ENCODE peak calls at places on chromosome 21, in eight cellular contexts. B is fibroblast of mammary gland, R is heart right ventricle, E is astrocyte of the cerebellum, A is dorsolateral prefrontal cortex, Z is AG04449, S is brain microvascular endothelial cell, F is fibroblast of lung. K is an unnamed sample.

GRCh38 chr21:19029816-19030215 is 626.2 kb upstream of the TMPRSS15 start:
- DNase-seq in S (no peak), A (no peak), F (no peak), R (no peak), Z (no peak), B (no peak), E (no peak), K (no peak)

GRCh38 chr21:28298251-28298672 is 694.4 kb downstream of the LTN1 start:
- DNase-seq in B (peak), Z (no peak), E (peak), F (peak), S (no peak), R (no peak), A (no peak), K (peak)

GRCh38 chr21:42665026-42665425 is 11.6 kb downstream of the PDE9A start:
- DNase-seq in E (no peak), R (no peak), S (no peak), B (no peak), F (no peak), Z (no peak), A (no peak), K (no peak)

GRCh38 chr21:43956667-43957030 is 55.5 kb upstream of the TRAPPC10 start:
- DNase-seq in R (no peak), E (peak), Z (peak), S (peak), B (peak), A (no peak), F (peak), K (peak)

GRCh38 chr21:28554660-28555475 is 437.8 kb downstream of the LTN1 start:
- DNase-seq in S (peak), R (no peak), B (no peak), E (peak), F (peak), Z (peak), A (no peak), K (peak)

GRCh38 chr21:43619344-43619743 is 39.9 kb downstream of the HSF2BP start:
- DNase-seq in A (no peak), R (no peak), S (no peak), F (no peak), B (no peak), E (no peak), Z (no peak), K (no peak)

GRCh38 chr21:14712121-14712520 is 166.0 kb upstream of the SAMSN1 start:
- DNase-seq in A (no peak), S (peak), R (no peak), E (no peak), Z (no peak), B (no peak), F (no peak), K (peak)

GRCh38 chr21:29649370-29649963 is 290.3 kb downstream of the GRIK1 start:
- DNase-seq in Z (no peak), E (no peak), F (no peak), A (no peak), S (no peak), B (no peak), R (no peak), K (no peak)

GRCh38 chr21:15140321-15141019 is 75.7 kb upstream of the NRIP1 start:
- DNase-seq in E (no peak), B (no peak), A (no peak), Z (no peak), S (no peak), R (peak), F (no peak), K (no peak)

GRCh38 chr21:10463156-10463555 is 58.2 kb upstream of the TPTE start:
- DNase-seq in R (no peak), E (no peak), F (no peak), A (no peak), S (no peak), Z (no peak), B (no peak), K (no peak)

GRCh38 chr21:44407493-44407892 is 47.8 kb upstream of the LRRC3 start:
- DNase-seq in R (no peak), E (no peak), F (no peak), Z (no peak), S (no peak), B (no peak), A (no peak), K (no peak)

GRCh38 chr21:32597205-32597604 is 11.9 kb upstream of the TCP10L start:
- DNase-seq in Z (peak), R (no peak), E (peak), B (peak), A (no peak), S (peak), F (peak), K (peak)

GRCh38 chr21:44337941-44338895 is 972 bp downstream of the CFAP410 start:
- DNase-seq in A (peak), E (peak), F (peak), R (peak), S (peak), Z (peak), B (peak), K (peak)

GRCh38 chr21:20618878-20619277 is 379.3 kb upstream of the NCAM2 start:
- DNase-seq in B (no peak), Z (no peak), F (no peak), R (no peak), E (no peak), A (no peak), S (no peak), K (no peak)

GRCh38 chr21:40155563-40155962 is 288.3 kb downstream of the PCP4 start:
- DNase-seq in B (no peak), S (no peak), R (no peak), F (no peak), A (no peak), Z (no peak), E (no peak), K (no peak)

GRCh38 chr21:16534408-16535099 is 804.8 kb downstream of the USP25 start:
- DNase-seq in B (peak), Z (no peak), E (peak), F (peak), S (no peak), A (peak), R (peak), K (peak)

GRCh38 chr21:28378026-28378425 is 614.7 kb downstream of the LTN1 start:
- DNase-seq in F (no peak), B (no peak), R (no peak), E (no peak), S (no peak), Z (no peak), A (no peak), K (no peak)

GRCh38 chr21:31374430-31374829 is 30.4 kb upstream of the TIAM1 start:
- DNase-seq in Z (no peak), E (no peak), F (no peak), B (no peak), A (no peak), S (no peak), R (no peak), K (no peak)

GRCh38 chr21:28371713-28372112 is 621.0 kb downstream of the LTN1 start:
- DNase-seq in F (no peak), Z (no peak), E (no peak), R (no peak), A (no peak), S (no peak), B (no peak), K (no peak)

GRCh38 chr21:43211085-43212071 is 42.6 kb downstream of the CRYAA start:
- DNase-seq in A (no peak), Z (no peak), S (no peak), R (no peak), E (no peak), B (no peak), F (peak), K (peak)

GRCh38 chr21:32392880-32393676 is at the start of gene URB1:
- DNase-seq in A (peak), E (no peak), R (peak), F (peak), S (peak), Z (no peak), B (peak), K (peak)

GRCh38 chr21:24375201-24375600 is 1232.1 kb downstream of the MRPL39 start:
- DNase-seq in A (no peak), B (no peak), S (no peak), E (no peak), Z (no peak), R (no peak), F (no peak), K (no peak)

GRCh38 chr21:29333355-29333746 is 34.6 kb downstream of the BACH1 start:
- DNase-seq in B (no peak), F (no peak), R (no peak), E (no peak), Z (no peak), S (no peak), A (no peak), K (no peak)

GRCh38 chr21:39441502-39442475 is 3.8 kb downstream of the LCA5L start:
- DNase-seq in F (peak), A (no peak), B (peak), Z (peak), S (peak), E (peak), R (no peak), K (peak)

GRCh38 chr21:30257773-30258172 is 25.0 kb downstream of the KRTAP24-1 start:
- DNase-seq in E (peak), B (peak), Z (no peak), S (peak), A (no peak), F (no peak), R (no peak), K (peak)

GRCh38 chr21:38219049-38219628 is 37.7 kb upstream of the KCNJ15 start:
- DNase-seq in R (peak), B (peak), S (peak), F (peak), A (no peak), Z (peak), E (peak), K (peak)

GRCh38 chr21:32994305-32994704 is 31.4 kb upstream of the OLIG2 start:
- DNase-seq in S (peak), F (peak), Z (no peak), E (peak), A (no peak), B (peak), R (no peak), K (peak)

GRCh38 chr21:38839683-38840286 is 34.1 kb downstream of the ETS2 start:
- DNase-seq in Z (peak), A (no peak), F (peak), R (no peak), E (peak), S (peak), B (peak), K (peak)

GRCh38 chr21:38170283-38170682 is 86.5 kb upstream of the KCNJ15 start:
- DNase-seq in S (peak), A (no peak), E (no peak), B (peak), F (peak), R (peak), Z (no peak), K (peak)

GRCh38 chr21:43613755-43614638 is 45.3 kb downstream of the HSF2BP start:
- DNase-seq in E (no peak), B (peak), A (no peak), S (peak), R (no peak), F (peak), Z (no peak), K (peak)

GRCh38 chr21:44085491-44086321 is 21.5 kb upstream of the PWP2 start:
- DNase-seq in R (no peak), E (no peak), Z (no peak), S (no peak), B (no peak), A (no peak), F (no peak), K (peak)

GRCh38 chr21:43866659-43867331 is 1.8 kb downstream of the AGPAT3 start:
- DNase-seq in F (no peak), R (no peak), E (no peak), S (no peak), A (no peak), Z (no peak), B (no peak), K (no peak)

GRCh38 chr21:30227633-30228404 is 11.9 kb upstream of the CLDN8 start:
- DNase-seq in F (peak), E (peak), A (no peak), B (peak), Z (peak), R (peak), S (peak), K (peak)

GRCh38 chr21:26846036-26846931 is 1.1 kb upstream of the ADAMTS1 start:
- DNase-seq in R (peak), E (no peak), B (peak), A (peak), S (peak), Z (no peak), F (peak), K (peak)
- TF ChIP-seq CTCF in R (no peak), E (peak), B (no peak), A (peak), S (peak), Z (peak), F (peak), K (peak)

DNA sequence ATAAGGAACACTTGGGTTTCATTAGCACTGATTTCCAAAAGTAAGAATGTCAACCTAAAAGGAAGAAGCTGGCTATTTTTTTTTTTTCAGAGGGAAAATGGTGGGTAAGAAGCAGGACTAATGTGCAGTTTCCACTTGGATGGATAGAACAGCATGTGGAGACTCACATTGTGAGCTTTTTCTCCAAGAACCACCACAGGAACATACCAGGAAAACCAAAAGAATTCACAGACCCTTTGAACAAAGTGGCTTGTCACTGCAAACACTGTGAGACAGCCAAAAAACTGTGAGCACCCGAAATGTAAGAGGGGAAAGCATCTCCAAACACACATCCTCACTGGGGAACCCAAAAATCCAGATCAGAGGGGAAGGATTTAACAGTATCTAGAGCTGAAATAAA is 15.7 kb upstream of the MX1 start:
- DNase-seq in E (peak), R (no peak), A (no peak), Z (no peak), S (no peak), F (peak), B (no peak), K (no peak)
- H3K4me3 ChIP-seq in E (no peak), R (no peak), A (no peak), Z (no peak), S (no peak), F (no peak), B (no peak), K (no peak)

GRCh38 chr21:34604556-34604955 is 10.4 kb downstream of the RCAN1 start:
- DNase-seq in A (no peak), Z (no peak), E (no peak), R (no peak), B (no peak), F (no peak), S (no peak), K (no peak)
- TF ChIP-seq CTCF in A (no peak), Z (no peak), E (no peak), R (no peak), B (no peak), F (no peak), S (no peak), K (no peak)

GRCh38 chr21:45980697-45981096 is 873 bp upstream of the COL6A1 start:
- DNase-seq in E (no peak), B (no peak), F (no peak), A (no peak), S (no peak), R (no peak), Z (no peak), K (no peak)
- H3K4me3 ChIP-seq in E (peak), B (peak), F (peak), A (peak), S (peak), R (peak), Z (peak), K (peak)

DNA sequence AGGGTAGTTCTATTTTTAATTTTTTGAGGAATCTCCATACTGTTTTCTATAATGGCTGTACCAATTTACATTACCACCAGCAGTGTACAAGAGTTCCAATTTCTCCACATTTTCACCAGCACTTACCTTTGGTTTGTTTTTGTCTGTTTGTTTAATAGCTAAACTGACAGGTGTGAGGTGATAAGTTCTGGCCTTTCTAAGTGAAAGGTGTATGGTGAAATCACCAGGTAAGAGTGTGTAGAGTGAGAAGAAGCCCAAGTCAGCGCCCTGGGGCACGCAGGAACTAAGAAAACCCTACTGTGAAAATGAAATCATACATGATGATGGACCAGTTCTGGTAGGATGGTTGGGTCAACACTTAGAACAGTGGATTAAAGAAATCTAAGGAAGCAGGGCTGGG is 34.5 kb downstream of the BTG3 start:
- DNase-seq in S (no peak), F (no peak), E (no peak), Z (no peak), R (no peak), A (no peak), B (no peak), K (no peak)
- TF ChIP-seq CTCF in S (no peak), F (no peak), E (no peak), Z (no peak), R (no peak), A (no peak), B (no peak), K (no peak)

GRCh38 chr21:45470087-45470515 is 65.1 kb downstream of the COL18A1 start:
- DNase-seq in B (peak), A (no peak), Z (no peak), E (peak), F (peak), S (no peak), R (no peak), K (no peak)

GRCh38 chr21:45471229-45472052 is 66.5 kb downstream of the COL18A1 start:
- DNase-seq in F (peak), B (peak), S (peak), Z (peak), A (no peak), R (peak), E (peak), K (peak)

GRCh38 chr21:45468051-45468970 is 63.3 kb downstream of the COL18A1 start:
- DNase-seq in B (no peak), E (no peak), F (no peak), A (no peak), S (no peak), R (no peak), Z (no peak), K (no peak)

GRCh38 chr21:45468971-45469272 is 64.0 kb downstream of the COL18A1 start:
- DNase-seq in Z (no peak), F (no peak), A (no peak), R (no peak), S (no peak), B (no peak), E (no peak), K (no peak)

DNA sequence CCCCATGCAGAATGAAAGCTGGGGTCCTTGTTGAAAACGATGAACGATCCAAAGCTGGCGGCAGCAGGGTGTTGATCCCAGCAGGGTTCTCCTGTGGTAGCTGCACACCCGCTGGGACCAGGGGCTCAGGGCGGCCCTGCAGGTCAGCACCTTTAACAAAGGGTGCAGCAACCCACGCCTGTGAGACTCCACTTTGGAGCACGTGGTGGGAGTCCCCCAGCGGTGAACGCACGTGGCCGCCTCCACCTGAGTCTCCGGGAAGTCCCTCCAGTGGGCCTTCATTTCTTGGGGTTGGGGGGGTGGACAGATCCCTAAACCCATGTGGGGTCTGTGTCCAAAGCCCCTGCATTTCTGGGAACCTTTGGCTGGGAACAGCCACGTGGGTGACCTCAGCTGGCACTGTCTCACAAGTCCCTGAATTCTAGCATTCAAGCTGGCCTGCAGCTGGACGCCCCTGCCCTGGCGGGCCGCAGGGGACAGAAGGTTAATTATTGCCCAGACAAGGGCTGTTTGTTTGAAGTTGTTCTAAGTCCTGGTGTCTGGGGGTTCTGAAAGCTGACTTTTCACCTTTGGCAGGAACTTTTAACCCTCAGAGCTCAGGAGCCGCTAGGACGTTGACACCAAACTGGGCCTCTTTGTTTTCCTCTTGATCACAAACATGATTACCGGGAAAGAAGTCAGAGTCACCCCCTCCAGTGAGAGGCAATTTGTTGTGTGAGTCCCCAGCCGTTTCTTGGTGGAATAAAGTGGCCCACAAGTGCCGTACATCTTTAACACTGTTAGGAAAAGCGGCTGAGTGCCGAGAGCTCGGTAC is 64.5 kb downstream of the COL18A1 start:
- DNase-seq in Z (no peak), E (no peak), R (no peak), B (no peak), F (no peak), S (no peak), A (peak), K (no peak)
- H3K4me3 ChIP-seq in Z (no peak), E (no peak), R (no peak), B (no peak), F (no peak), S (no peak), A (no peak), K (no peak)

DNA sequence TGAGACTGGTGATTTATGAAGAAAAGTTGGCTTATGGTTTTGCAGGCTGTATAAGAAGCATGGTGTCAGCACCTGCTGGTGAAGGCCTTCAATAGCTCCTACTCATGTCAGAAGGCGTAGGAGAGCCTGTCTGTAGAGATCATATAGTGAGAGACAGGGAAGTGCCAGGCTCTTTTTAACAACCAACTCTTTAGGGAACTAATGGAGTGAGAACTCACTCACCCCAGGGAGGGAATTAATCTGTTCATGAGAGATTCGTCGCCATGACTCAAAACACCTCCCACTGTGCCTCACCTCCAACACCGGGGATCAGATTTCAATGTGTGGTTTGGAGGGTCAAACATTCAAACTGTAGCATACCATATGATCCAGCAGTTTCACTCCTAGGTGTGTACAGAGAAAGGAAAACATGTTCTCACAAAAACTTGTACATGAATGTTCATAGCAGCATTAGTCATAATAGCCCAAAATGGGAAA is 72.6 kb downstream of the TTC3 start:
- DNase-seq in E (peak), S (peak), A (no peak), B (peak), R (no peak), Z (no peak), F (peak), K (no peak)
- TF ChIP-seq CTCF in E (peak), S (no peak), A (no peak), B (no peak), R (no peak), Z (no peak), F (no peak), K (peak)

K was measured in fibroblast of pulmonary artery.